ENCODE peak calls at places on chromosome 14, in five cellular contexts. E is osteocyte, Y is tibial artery, D is cardiac muscle cell, G is occipital lobe. Z is an unnamed sample.

GRCh38 chr14:76954791-76955190 is 73.7 kb downstream of the IRF2BPL start:
- DNase-seq in E (no peak), D (peak; percentile 18), Y (no peak), G (no peak), Z (no peak)

GRCh38 chr14:70394674-70395073 is 22.2 kb downstream of the SYNJ2BP start:
- DNase-seq in D (no peak), E (no peak), G (no peak), Y (no peak), Z (no peak)

GRCh38 chr14:38420045-38420444 is 164.2 kb upstream of the CLEC14A start:
- DNase-seq in D (peak; percentile 50), E (no peak), Y (no peak), G (no peak), Z (no peak)

GRCh38 chr14:23183479-23183878 is at the start of gene SLC7A8:
- DNase-seq in D (no peak), G (peak; percentile 59), E (no peak), Y (peak; percentile 80), Z (peak; percentile 48)

GRCh38 chr14:76929927-76930326 is 98.6 kb downstream of the IRF2BPL start:
- DNase-seq in E (no peak), D (no peak), Y (no peak), G (no peak), Z (no peak)

GRCh38 chr14:100155049-100155621 is 4.3 kb downstream of the DEGS2 start:
- DNase-seq in G (no peak), D (peak; percentile 25), E (no peak), Y (no peak), Z (no peak)

GRCh38 chr14:68665116-68665515 is 127.8 kb downstream of the ZFP36L1 start:
- DNase-seq in Y (no peak), E (no peak), D (peak; percentile 46), G (no peak), Z (no peak)

GRCh38 chr14:50041980-50042379 is 74.4 kb downstream of the VCPKMT start:
- DNase-seq in Y (no peak), G (no peak), D (no peak), E (no peak), Z (no peak)

GRCh38 chr14:65456247-65456646 is 43.7 kb downstream of the FUT8 start:
- DNase-seq in Y (no peak), D (no peak), G (no peak), E (no peak), Z (no peak)

GRCh38 chr14:21185506-21185905 is 29.6 kb upstream of the OR5AU1 start:
- DNase-seq in G (no peak), E (no peak), Y (no peak), D (peak; percentile 78), Z (no peak)

GRCh38 chr14:50808053-50808452 is 22.9 kb downstream of the NIN start:
- DNase-seq in E (no peak), D (no peak), G (no peak), Y (no peak), Z (no peak)

GRCh38 chr14:48725001-48725734 is 861.0 kb downstream of the RPS29 start:
- DNase-seq in Y (no peak), G (no peak), D (no peak), E (no peak), Z (no peak)

GRCh38 chr14:94129758-94130414 is 482 bp upstream of the IFI27L2 start:
- DNase-seq in E (peak; percentile 44), G (no peak), Y (peak; percentile 54), D (peak; percentile 62), Z (no peak)

GRCh38 chr14:59483360-59483759 is 848 bp downstream of the L3HYPDH start:
- DNase-seq in D (peak; percentile 65), G (peak; percentile 34), Y (no peak), E (no peak), Z (no peak)

GRCh38 chr14:33914676-33915516 is 36.0 kb downstream of the EGLN3 start:
- DNase-seq in Y (no peak), G (no peak), D (peak; percentile 89), E (no peak), Z (no peak)

GRCh38 chr14:23621204-23621931 is 14.8 kb upstream of the DHRS2 start:
- DNase-seq in D (no peak), Y (no peak), E (no peak), G (no peak), Z (no peak)

GRCh38 chr14:79483472-79483871 is 727.8 kb downstream of the DIO2 start:
- DNase-seq in E (no peak), Y (no peak), G (peak; percentile 13), D (peak; percentile 5), Z (no peak)

GRCh38 chr14:42921876-42922275 is 1315.2 kb downstream of the LRFN5 start:
- DNase-seq in D (no peak), E (no peak), G (no peak), Y (no peak), Z (no peak)

GRCh38 chr14:79573486-79573885 is 637.8 kb downstream of the DIO2 start:
- DNase-seq in D (peak; percentile 52), E (no peak), Y (no peak), G (no peak), Z (no peak)

GRCh38 chr14:100906420-100906819 is 2.9 kb upstream of the RTL1 start:
- DNase-seq in E (no peak), Y (no peak), D (no peak), G (no peak), Z (no peak)

GRCh38 chr14:49879683-49880204 is 13.1 kb upstream of the ARF6 start:
- DNase-seq in Y (no peak), E (no peak), D (peak; percentile 75), G (no peak), Z (no peak)

GRCh38 chr14:100384819-100385813 is 62.0 kb downstream of the SLC25A47 start:
- DNase-seq in D (peak; percentile 80), G (no peak), E (no peak), Y (no peak), Z (no peak)

GRCh38 chr14:104968153-104968527 is 10.0 kb downstream of the AHNAK2 start:
- DNase-seq in Y (peak; percentile 88), G (no peak), E (no peak), D (peak; percentile 72), Z (no peak)

GRCh38 chr14:58861546-58861945 is 223.8 kb downstream of the DACT1 start:
- DNase-seq in E (no peak), Y (no peak), G (no peak), D (peak; percentile 44), Z (no peak)

GRCh38 chr14:93346926-93347721 is at the start of gene COX8C:
- DNase-seq in G (no peak), E (no peak), Y (no peak), D (no peak), Z (no peak)

GRCh38 chr14:54627325-54627717 is 60.4 kb downstream of the SAMD4A start:
- DNase-seq in G (no peak), Y (no peak), E (no peak), D (no peak), Z (no peak)